ENCODE peak calls at places on chromosomes 6 and 20, in six cellular contexts. One of them, this sample, is unnamed.
A peak's percentile ranks its signal among the peaks of the same experiment; 100 is the strongest.

GRCh38 chr6:161487694-161488093 is 213.8 kb upstream of the AGPAT4 start:
- DNase-seq in aorta: no peak
- DNase-seq in A673: no peak
- DNase-seq in MM.1S: no peak
- DNase-seq in IMR-90: no peak
- DNase-seq in naive thymus-derived CD4-positive, alpha-beta T cell: no peak
- DNase-seq in this sample: no peak

GRCh38 chr20:3262566-3262965 is 23.6 kb upstream of the SLC4A11 start:
- DNase-seq in naive thymus-derived CD4-positive, alpha-beta T cell: no peak
- DNase-seq in IMR-90: peak; percentile 69
- DNase-seq in MM.1S: peak; percentile 5
- DNase-seq in A673: no peak
- DNase-seq in aorta: no peak
- DNase-seq in this sample: no peak

GRCh38 chr6:41663558-41663957 is 25.3 kb downstream of the MDFI start:
- DNase-seq in naive thymus-derived CD4-positive, alpha-beta T cell: no peak
- DNase-seq in A673: no peak
- DNase-seq in MM.1S: no peak
- DNase-seq in IMR-90: no peak
- DNase-seq in aorta: peak; percentile 23
- DNase-seq in this sample: no peak

GRCh38 chr20:43906505-43907034 is 8.1 kb upstream of the TOX2 start:
- DNase-seq in naive thymus-derived CD4-positive, alpha-beta T cell: no peak
- DNase-seq in IMR-90: no peak
- DNase-seq in A673: no peak
- DNase-seq in aorta: no peak
- DNase-seq in MM.1S: no peak
- DNase-seq in this sample: no peak

GRCh38 chr6:112470396-112470795 is 123.3 kb downstream of the RFPL4B start:
- DNase-seq in MM.1S: no peak
- DNase-seq in A673: no peak
- DNase-seq in aorta: no peak
- DNase-seq in IMR-90: peak; percentile 49
- DNase-seq in naive thymus-derived CD4-positive, alpha-beta T cell: no peak
- DNase-seq in this sample: no peak

GRCh38 chr6:42781811-42782688 is at the start of gene BICRAL:
- DNase-seq in IMR-90: peak; percentile 83
- DNase-seq in naive thymus-derived CD4-positive, alpha-beta T cell: peak; percentile 80
- DNase-seq in A673: peak; percentile 81
- DNase-seq in MM.1S: peak; percentile 58
- DNase-seq in aorta: peak; percentile 90
- DNase-seq in this sample: peak; percentile 47

GRCh38 chr20:50517817-50518154 is 7.6 kb downstream of the PTPN1 start:
- DNase-seq in MM.1S: no peak
- DNase-seq in A673: no peak
- DNase-seq in naive thymus-derived CD4-positive, alpha-beta T cell: peak; percentile 34
- DNase-seq in IMR-90: no peak
- DNase-seq in aorta: no peak
- DNase-seq in this sample: no peak

GRCh38 chr6:2731281-2731909 is 19.3 kb downstream of the MYLK4 start:
- DNase-seq in aorta: no peak
- DNase-seq in MM.1S: no peak
- DNase-seq in naive thymus-derived CD4-positive, alpha-beta T cell: no peak
- DNase-seq in A673: no peak
- DNase-seq in IMR-90: no peak
- DNase-seq in this sample: no peak

GRCh38 chr6:33018904-33019303 is 9.5 kb upstream of the HLA-DOA start:
- DNase-seq in naive thymus-derived CD4-positive, alpha-beta T cell: no peak
- DNase-seq in MM.1S: peak; percentile 56
- DNase-seq in aorta: peak; percentile 85
- DNase-seq in IMR-90: peak; percentile 47
- DNase-seq in A673: no peak
- DNase-seq in this sample: no peak

GRCh38 chr6:119096683-119097310 is 18.3 kb upstream of the FAM184A start:
- DNase-seq in aorta: peak; percentile 62
- DNase-seq in IMR-90: peak; percentile 3
- DNase-seq in MM.1S: no peak
- DNase-seq in naive thymus-derived CD4-positive, alpha-beta T cell: peak; percentile 25
- DNase-seq in A673: peak; percentile 12
- DNase-seq in this sample: no peak

GRCh38 chr20:48102821-48103635 is 317.7 kb upstream of the SULF2 start:
- DNase-seq in IMR-90: no peak
- DNase-seq in A673: no peak
- DNase-seq in MM.1S: no peak
- DNase-seq in naive thymus-derived CD4-positive, alpha-beta T cell: no peak
- DNase-seq in aorta: no peak
- DNase-seq in this sample: no peak

GRCh38 chr6:157532963-157533362 is 152.0 kb downstream of the ZDHHC14 start:
- DNase-seq in naive thymus-derived CD4-positive, alpha-beta T cell: no peak
- DNase-seq in aorta: no peak
- DNase-seq in MM.1S: no peak
- DNase-seq in A673: no peak
- DNase-seq in IMR-90: no peak
- DNase-seq in this sample: no peak

GRCh38 chr6:132693478-132693877 is 20.4 kb downstream of the VNN1 start:
- DNase-seq in A673: no peak
- DNase-seq in aorta: no peak
- DNase-seq in naive thymus-derived CD4-positive, alpha-beta T cell: no peak
- DNase-seq in IMR-90: peak; percentile 16
- DNase-seq in MM.1S: no peak
- DNase-seq in this sample: no peak

GRCh38 chr6:93586316-93586715 is 167.0 kb upstream of the EPHA7 start:
- DNase-seq in MM.1S: no peak
- DNase-seq in aorta: no peak
- DNase-seq in naive thymus-derived CD4-positive, alpha-beta T cell: no peak
- DNase-seq in IMR-90: no peak
- DNase-seq in A673: no peak
- DNase-seq in this sample: no peak

GRCh38 chr20:44209691-44210421 is 715 bp downstream of the OSER1 start:
- DNase-seq in naive thymus-derived CD4-positive, alpha-beta T cell: no peak
- DNase-seq in A673: peak; percentile 27
- DNase-seq in IMR-90: peak; percentile 35
- DNase-seq in aorta: no peak
- DNase-seq in MM.1S: peak; percentile 15
- DNase-seq in this sample: no peak

GRCh38 chr6:131636880-131637792 is at the start of gene ENPP3:
- DNase-seq in aorta: no peak
- DNase-seq in A673: no peak
- DNase-seq in MM.1S: no peak
- DNase-seq in naive thymus-derived CD4-positive, alpha-beta T cell: no peak
- DNase-seq in IMR-90: peak; percentile 13
- DNase-seq in this sample: no peak

GRCh38 chr20:25484911-25485511 is 77.5 kb downstream of the GINS1 start:
- DNase-seq in A673: no peak
- DNase-seq in naive thymus-derived CD4-positive, alpha-beta T cell: peak; percentile 8
- DNase-seq in aorta: no peak
- DNase-seq in IMR-90: no peak
- DNase-seq in MM.1S: peak; percentile 44
- DNase-seq in this sample: no peak

GRCh38 chr6:60668428-60668827 is 1617.6 kb downstream of the KHDRBS2 start:
- DNase-seq in A673: no peak
- DNase-seq in naive thymus-derived CD4-positive, alpha-beta T cell: no peak
- DNase-seq in IMR-90: no peak
- DNase-seq in MM.1S: no peak
- DNase-seq in aorta: no peak
- DNase-seq in this sample: no peak

GRCh38 chr6:1391692-1392309 is 2.4 kb downstream of the FOXF2 start:
- DNase-seq in naive thymus-derived CD4-positive, alpha-beta T cell: no peak
- DNase-seq in A673: no peak
- DNase-seq in IMR-90: peak; percentile 69
- DNase-seq in MM.1S: no peak
- DNase-seq in aorta: no peak
- DNase-seq in this sample: no peak

GRCh38 chr6:155676346-155676745 is 220.7 kb upstream of the NOX3 start:
- DNase-seq in MM.1S: no peak
- DNase-seq in naive thymus-derived CD4-positive, alpha-beta T cell: no peak
- DNase-seq in IMR-90: no peak
- DNase-seq in A673: no peak
- DNase-seq in aorta: no peak
- DNase-seq in this sample: no peak

GRCh38 chr6:123415844-123416468 is 220.8 kb downstream of the TRDN start:
- DNase-seq in A673: peak; percentile 82
- DNase-seq in IMR-90: peak; percentile 37
- DNase-seq in naive thymus-derived CD4-positive, alpha-beta T cell: peak; percentile 4
- DNase-seq in aorta: no peak
- DNase-seq in MM.1S: peak; percentile 76
- DNase-seq in this sample: no peak

GRCh38 chr6:33633462-33634158 is 12.5 kb downstream of the ITPR3 start:
- DNase-seq in A673: peak; percentile 67
- DNase-seq in IMR-90: peak; percentile 27
- DNase-seq in MM.1S: peak; percentile 67
- DNase-seq in aorta: peak; percentile 77
- DNase-seq in naive thymus-derived CD4-positive, alpha-beta T cell: peak; percentile 46
- DNase-seq in this sample: peak; percentile 60

GRCh38 chr6:156425374-156425773 is 351.8 kb upstream of the ARID1B start:
- DNase-seq in A673: peak; percentile 32
- DNase-seq in IMR-90: peak; percentile 90
- DNase-seq in aorta: no peak
- DNase-seq in MM.1S: no peak
- DNase-seq in naive thymus-derived CD4-positive, alpha-beta T cell: no peak
- DNase-seq in this sample: no peak

DNA sequence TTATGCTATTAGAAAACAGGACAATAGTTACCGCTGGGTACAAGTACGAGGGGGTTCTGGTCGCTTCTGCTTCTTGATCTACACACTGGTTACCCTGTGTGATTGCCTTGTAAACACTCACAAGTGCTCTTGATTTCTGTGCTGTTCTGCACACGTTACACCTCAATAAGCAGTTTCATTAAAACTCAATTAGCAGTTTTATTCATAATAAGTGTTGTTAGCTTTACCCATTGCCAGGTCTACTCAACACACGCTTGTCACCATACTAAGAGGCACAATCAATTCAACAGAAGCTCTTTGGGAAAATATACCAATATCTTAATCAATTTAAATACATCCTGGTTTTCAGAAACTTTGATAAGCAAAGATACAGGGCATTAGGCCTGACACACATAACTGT is 20.4 kb downstream of the BMP7 start:
- DNase-seq in A673: no peak
- DNase-seq in IMR-90: no peak
- DNase-seq in MM.1S: no peak
- DNase-seq in aorta: no peak
- DNase-seq in naive thymus-derived CD4-positive, alpha-beta T cell: no peak
- DNase-seq in this sample: no peak
- H3K4me1 ChIP-seq in A673: peaks cover 14% of the 10 kb centered on the region
- H3K4me1 ChIP-seq in IMR-90: no peaks in the 10 kb centered on the region
- H3K4me1 ChIP-seq in MM.1S: no peaks in the 10 kb centered on the region
- H3K4me1 ChIP-seq in aorta: no peaks in the 10 kb centered on the region
- H3K4me1 ChIP-seq in naive thymus-derived CD4-positive, alpha-beta T cell: no peaks in the 10 kb centered on the region
- H3K4me1 ChIP-seq in this sample: no peaks in the 10 kb centered on the region

DNA sequence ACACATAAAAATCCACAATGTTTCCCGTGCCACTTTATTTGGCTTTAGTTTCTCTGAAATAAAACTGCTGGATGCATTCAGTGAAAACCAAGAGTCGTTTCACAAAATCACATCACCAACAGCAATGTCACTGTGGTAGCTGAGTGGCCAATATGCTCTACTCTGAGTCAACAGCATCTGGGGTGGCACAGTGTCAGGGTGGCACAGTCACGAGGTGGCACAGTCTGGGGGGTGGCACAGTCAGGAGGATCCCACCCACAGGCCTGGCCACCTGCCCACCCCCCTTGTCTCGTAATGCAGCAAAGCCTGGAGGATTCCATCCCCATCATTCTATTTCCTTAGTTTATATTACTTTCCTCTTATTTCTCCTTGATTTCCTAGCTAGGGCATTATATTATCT is 87.0 kb downstream of the ANKRD60 start:
- DNase-seq in MM.1S: no peak
- DNase-seq in naive thymus-derived CD4-positive, alpha-beta T cell: no peak
- DNase-seq in A673: no peak
- DNase-seq in IMR-90: no peak
- DNase-seq in aorta: no peak
- DNase-seq in this sample: no peak
- H3K27ac ChIP-seq in MM.1S: no peak overlapping the region
- H3K27ac ChIP-seq in naive thymus-derived CD4-positive, alpha-beta T cell: no peak overlapping the region
- H3K27ac ChIP-seq in A673: no peak overlapping the region
- H3K27ac ChIP-seq in IMR-90: no peak overlapping the region
- H3K27ac ChIP-seq in aorta: no peak overlapping the region
- H3K27ac ChIP-seq in this sample: no peak overlapping the region

GRCh38 chr6:109424946-109425345 is 15.5 kb downstream of the PPIL6 start:
- DNase-seq in aorta: no peak
- DNase-seq in naive thymus-derived CD4-positive, alpha-beta T cell: no peak
- DNase-seq in IMR-90: peak; percentile 10
- DNase-seq in MM.1S: no peak
- DNase-seq in A673: no peak
- DNase-seq in this sample: no peak

GRCh38 chr6:109429496-109429895 is 10.9 kb downstream of the PPIL6 start:
- DNase-seq in A673: no peak
- DNase-seq in IMR-90: no peak
- DNase-seq in MM.1S: no peak
- DNase-seq in naive thymus-derived CD4-positive, alpha-beta T cell: no peak
- DNase-seq in aorta: no peak
- DNase-seq in this sample: no peak

GRCh38 chr6:109434456-109434855 is 6.0 kb downstream of the PPIL6 start:
- DNase-seq in naive thymus-derived CD4-positive, alpha-beta T cell: no peak
- DNase-seq in A673: no peak
- DNase-seq in MM.1S: no peak
- DNase-seq in aorta: no peak
- DNase-seq in IMR-90: no peak
- DNase-seq in this sample: no peak

DNA sequence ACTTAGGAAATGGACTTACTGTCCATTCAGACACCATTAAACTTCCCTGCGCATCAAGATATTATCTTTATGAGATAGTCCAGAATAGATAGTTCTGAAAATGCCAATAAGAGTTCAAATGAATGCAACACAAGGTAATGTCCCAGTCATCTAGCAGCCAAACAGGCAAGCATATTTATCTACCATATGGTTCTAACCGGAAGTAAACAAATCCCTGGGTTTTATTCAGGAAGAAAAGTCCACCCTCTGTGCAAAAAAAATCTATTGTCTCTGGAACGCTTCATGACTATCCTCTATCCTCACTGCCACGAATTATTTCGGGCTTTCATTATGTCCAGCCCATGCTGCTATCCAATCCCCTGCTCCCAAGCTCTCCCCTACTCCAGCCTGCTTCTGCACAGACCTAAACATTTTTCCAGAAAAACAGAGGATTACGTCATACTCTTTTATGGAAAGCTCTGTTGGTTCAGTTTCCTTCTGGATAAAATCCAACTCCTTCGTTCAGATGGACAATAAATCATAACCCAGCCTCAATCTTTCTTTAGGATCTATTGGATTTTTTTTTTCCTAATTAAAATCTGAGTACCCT is 11.4 kb downstream of the PPIL6 start:
- DNase-seq in aorta: no peak
- DNase-seq in MM.1S: no peak
- DNase-seq in IMR-90: peak; percentile 74
- DNase-seq in naive thymus-derived CD4-positive, alpha-beta T cell: no peak
- DNase-seq in A673: no peak
- DNase-seq in this sample: no peak
- H3K4me3 ChIP-seq in aorta: no peak overlapping the region
- H3K4me3 ChIP-seq in MM.1S: no peak overlapping the region
- H3K4me3 ChIP-seq in IMR-90: no peak overlapping the region
- H3K4me3 ChIP-seq in naive thymus-derived CD4-positive, alpha-beta T cell: no peak overlapping the region
- H3K4me3 ChIP-seq in A673: no peak overlapping the region
- H3K4me3 ChIP-seq in this sample: no peak overlapping the region

DNA sequence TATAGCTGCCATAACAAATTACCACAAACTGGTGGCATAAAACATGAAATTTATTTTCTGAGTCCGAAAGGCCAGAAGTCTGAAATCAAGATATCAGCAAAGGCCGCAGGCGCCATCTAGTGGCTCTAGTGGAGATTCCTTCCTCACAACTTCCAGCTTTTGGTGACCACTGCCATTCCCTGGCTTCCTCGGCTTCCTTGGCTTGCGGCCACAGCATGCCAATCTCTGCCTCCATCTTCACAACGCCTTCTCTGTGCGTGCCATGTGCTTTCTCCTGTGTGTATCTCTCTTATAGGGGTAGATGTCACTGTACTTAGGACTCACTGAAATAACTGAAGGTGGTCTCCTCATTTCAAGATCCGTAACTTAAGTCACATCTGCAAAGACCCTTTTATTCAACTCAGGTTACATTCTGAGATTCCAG is 5.4 kb upstream of the PLAGL1 start:
- DNase-seq in naive thymus-derived CD4-positive, alpha-beta T cell: peak; percentile 45
- DNase-seq in A673: peak; percentile 84
- DNase-seq in aorta: peak; percentile 83
- DNase-seq in IMR-90: peak; percentile 71
- DNase-seq in MM.1S: peak; percentile 44
- DNase-seq in this sample: peak; percentile 26
- H3K4me1 ChIP-seq in naive thymus-derived CD4-positive, alpha-beta T cell: no peaks in the 10 kb centered on the region
- H3K4me1 ChIP-seq in A673: no peaks in the 10 kb centered on the region
- H3K4me1 ChIP-seq in aorta: no peaks in the 10 kb centered on the region
- H3K4me1 ChIP-seq in IMR-90: peaks cover 2% of the 10 kb centered on the region
- H3K4me1 ChIP-seq in MM.1S: no peaks in the 10 kb centered on the region
- H3K4me1 ChIP-seq in this sample: no peaks in the 10 kb centered on the region